ENCODE peak calls at places on chromosomes 1 and 21, in five cellular contexts. Z is RWPE1, M is NCI-H1436, U is lung, N is OCI-M1. D is an unnamed sample.

GRCh38 chr21:43294194-43294902 is 125.5 kb downstream of the CRYAA start:
- DNase-seq in U (no peak), Z (no peak), N (no peak), M (no peak), D (no peak)

GRCh38 chr1:6273380-6273891 is 12.5 kb upstream of the GPR153 start:
- DNase-seq in N (no peak), M (peak), Z (peak), U (no peak), D (no peak)

GRCh38 chr1:29991025-29991424 is 732.4 kb downstream of the MATN1 start:
- DNase-seq in U (peak), M (no peak), N (no peak), Z (peak), D (no peak)

GRCh38 chr21:39863111-39863510 is 4.1 kb upstream of the PCP4 start:
- DNase-seq in U (peak), M (peak), N (no peak), Z (no peak), D (peak)

GRCh38 chr1:11487196-11487751 is 8.3 kb downstream of the DISP3 start:
- DNase-seq in M (no peak), Z (no peak), N (no peak), U (no peak), D (no peak)

GRCh38 chr1:207828485-207829158 is 76.8 kb downstream of the CD46 start:
- DNase-seq in M (no peak), Z (peak), U (peak), N (peak), D (peak)

GRCh38 chr1:85061711-85062424 is 13.6 kb upstream of the MCOLN3 start:
- DNase-seq in U (peak), M (peak), Z (peak), N (peak), D (peak)

GRCh38 chr1:94980049-94980908 is 53.4 kb upstream of the CNN3 start:
- DNase-seq in M (no peak), Z (no peak), N (no peak), U (no peak), D (no peak)

GRCh38 chr1:150572918-150573647 is 6.3 kb downstream of the MCL1 start:
- DNase-seq in M (no peak), N (no peak), U (no peak), Z (no peak), D (no peak)

GRCh38 chr1:45335732-45336365 is 4.1 kb upstream of the TOE1 start:
- DNase-seq in Z (no peak), M (no peak), U (no peak), N (no peak), D (no peak)

GRCh38 chr1:3787347-3787710 is 9.0 kb downstream of the LRRC47 start:
- DNase-seq in M (no peak), N (no peak), Z (no peak), U (no peak), D (no peak)

GRCh38 chr1:167794043-167794442 is 72.3 kb downstream of the MPZL1 start:
- DNase-seq in Z (no peak), U (no peak), M (no peak), N (no peak), D (no peak)

GRCh38 chr1:118084400-118084799 is 100.6 kb downstream of the SPAG17 start:
- DNase-seq in Z (no peak), N (no peak), U (no peak), M (no peak), D (no peak)

GRCh38 chr1:6386371-6386949 is 7.1 kb downstream of the ACOT7 start:
- DNase-seq in Z (peak), M (no peak), U (no peak), N (no peak), D (no peak)

GRCh38 chr1:223500560-223501425 is 107.6 kb downstream of the CCDC185 start:
- DNase-seq in Z (peak), N (no peak), U (peak), M (no peak), D (peak)

GRCh38 chr1:241902376-241903067 is 54.5 kb downstream of the EXO1 start:
- DNase-seq in U (no peak), Z (no peak), N (no peak), M (no peak), D (no peak)

GRCh38 chr21:42835611-42836401 is 43.5 kb downstream of the WDR4 start:
- DNase-seq in Z (no peak), U (no peak), M (no peak), N (no peak), D (no peak)

GRCh38 chr1:54865238-54866073 is 21.5 kb downstream of the DHCR24 start:
- DNase-seq in U (peak), N (no peak), M (no peak), Z (no peak), D (no peak)

GRCh38 chr1:165560834-165561233 is 17.0 kb downstream of the LRRC52 start:
- DNase-seq in Z (no peak), U (no peak), N (no peak), M (no peak), D (peak)

GRCh38 chr1:155236451-155236850 is 18.8 kb downstream of the ENTREP3 start:
- DNase-seq in M (no peak), N (no peak), Z (no peak), U (no peak), D (no peak)

GRCh38 chr1:119974013-119974412 is 77.7 kb upstream of the ADAM30 start:
- DNase-seq in Z (peak), U (no peak), M (no peak), N (no peak), D (no peak)

GRCh38 chr1:115090547-115090946 is 1.2 kb upstream of the TSPAN2 start:
- DNase-seq in M (no peak), Z (no peak), N (no peak), U (no peak), D (no peak)

GRCh38 chr1:117613969-117614865 is 8.4 kb downstream of the TENT5C start:
- DNase-seq in U (no peak), M (no peak), N (peak), Z (no peak), D (peak)

GRCh38 chr1:205963352-205963751 is 20.1 kb upstream of the SLC26A9 start:
- DNase-seq in Z (peak), N (no peak), U (no peak), M (no peak), D (no peak)

GRCh38 chr1:57204942-57205787 is 218.7 kb downstream of the DAB1 start:
- DNase-seq in U (no peak), Z (no peak), M (no peak), N (no peak), D (no peak)

GRCh38 chr1:108817016-108817415 is 39.9 kb downstream of the AKNAD1 start:
- DNase-seq in Z (no peak), N (no peak), M (no peak), U (no peak), D (no peak)

GRCh38 chr1:24964811-24965570 is 34.9 kb upstream of the RUNX3 start:
- DNase-seq in M (no peak), U (no peak), N (no peak), Z (no peak), D (peak)

GRCh38 chr1:185096531-185096930 is 51.2 kb downstream of the RNF2 start:
- DNase-seq in M (no peak), U (no peak), Z (peak), N (no peak), D (no peak)

GRCh38 chr1:178196631-178197030 is 102.7 kb downstream of the RASAL2 start:
- DNase-seq in M (no peak), Z (no peak), N (no peak), U (no peak), D (no peak)

GRCh38 chr1:185337221-185337620 is 20.2 kb upstream of the IVNS1ABP start:
- DNase-seq in N (no peak), M (no peak), U (no peak), Z (no peak), D (no peak)

GRCh38 chr1:218345673-218346390 is 696 bp downstream of the TGFB2 start:
- DNase-seq in M (peak), Z (peak), U (peak), N (peak), D (peak)